ENCODE peak calls at places on chromosomes 13 and 19, in four cellular contexts. One of them, this sample, is unnamed.

GRCh38 chr19:10602330-10603083 is 15.4 kb upstream of the AP1M2 start:
- DNase-seq in Caco-2: peak
- DNase-seq in left ventricle myocardium superior: peak
- DNase-seq in KG1: peak
- DNase-seq in this sample: peak

GRCh38 chr19:23547816-23548430 is 139.1 kb downstream of the ZNF675 start:
- DNase-seq in KG1: no peak
- DNase-seq in left ventricle myocardium superior: no peak
- DNase-seq in Caco-2: no peak
- DNase-seq in this sample: no peak

GRCh38 chr13:36818483-36819063 is 449 bp upstream of the RFXAP start:
- DNase-seq in Caco-2: no peak
- DNase-seq in left ventricle myocardium superior: no peak
- DNase-seq in KG1: no peak
- DNase-seq in this sample: no peak

GRCh38 chr19:40921005-40921897 is 39.2 kb upstream of the CYP2A7 start:
- DNase-seq in Caco-2: peak
- DNase-seq in left ventricle myocardium superior: no peak
- DNase-seq in KG1: no peak
- DNase-seq in this sample: no peak

GRCh38 chr19:46533085-46534081 is 37.7 kb upstream of the PNMA8B start:
- DNase-seq in Caco-2: no peak
- DNase-seq in KG1: no peak
- DNase-seq in left ventricle myocardium superior: no peak
- DNase-seq in this sample: no peak

GRCh38 chr13:84433024-84433423 is 550.8 kb upstream of the SLITRK1 start:
- DNase-seq in KG1: no peak
- DNase-seq in left ventricle myocardium superior: no peak
- DNase-seq in Caco-2: no peak
- DNase-seq in this sample: no peak

GRCh38 chr19:51094696-51095279 is 12.1 kb upstream of the KLK14 start:
- DNase-seq in left ventricle myocardium superior: peak
- DNase-seq in Caco-2: peak
- DNase-seq in KG1: no peak
- DNase-seq in this sample: peak

GRCh38 chr19:56252699-56253422 is 19.7 kb upstream of the EDDM13 start:
- DNase-seq in Caco-2: peak
- DNase-seq in left ventricle myocardium superior: peak
- DNase-seq in KG1: peak
- DNase-seq in this sample: peak

GRCh38 chr13:109703250-109703649 is 83.1 kb downstream of the IRS2 start:
- DNase-seq in Caco-2: no peak
- DNase-seq in KG1: no peak
- DNase-seq in left ventricle myocardium superior: no peak
- DNase-seq in this sample: no peak

GRCh38 chr19:10677796-10678195 is 23.4 kb upstream of the QTRT1 start:
- DNase-seq in KG1: no peak
- DNase-seq in left ventricle myocardium superior: peak
- DNase-seq in Caco-2: no peak
- DNase-seq in this sample: no peak

GRCh38 chr13:44904982-44905381 is 84.3 kb downstream of the NUFIP1 start:
- DNase-seq in Caco-2: peak
- DNase-seq in KG1: no peak
- DNase-seq in left ventricle myocardium superior: peak
- DNase-seq in this sample: no peak

GRCh38 chr13:40433577-40433976 is 232.9 kb downstream of the FOXO1 start:
- DNase-seq in Caco-2: no peak
- DNase-seq in KG1: no peak
- DNase-seq in left ventricle myocardium superior: no peak
- DNase-seq in this sample: no peak

This sample was measured in iPS-NIHi11.